ENCODE peak calls at places on chromosomes 5 and 9, in five cellular contexts. R is activated CD4-positive, CD25-positive, alpha-beta regulatory T cell treated with anti-CD3 and anti-CD28 coated beads, Interleukin-2, amount 50 U/mL, for 72 hours; G is AG10803; E is activated CD8-positive, alpha-beta memory T cell treated with anti-CD3 and anti-CD28 coated beads for 1 hour; O is renal cortical epithelial cell. M is an unnamed sample.
A peak's percentile ranks its signal among the peaks of the same experiment; 100 is the strongest.

GRCh38 chr5:159040181-159040580 is 59.5 kb downstream of the EBF1 start:
- DNase-seq in G (no peak), E (no peak), R (no peak), O (no peak), M (no peak)

GRCh38 chr5:76145945-76146344 is 62.8 kb downstream of the SV2C start:
- DNase-seq in R (no peak), E (no peak), O (peak; percentile 7), G (no peak), M (no peak)

GRCh38 chr9:71683598-71684235 is 84.6 kb downstream of the CEMIP2 start:
- DNase-seq in O (peak; percentile 86), G (peak; percentile 44), R (no peak), E (no peak), M (no peak)

GRCh38 chr9:93057703-93058356 is 671 bp upstream of the SUSD3 start:
- DNase-seq in G (no peak), E (no peak), O (no peak), R (no peak), M (peak; percentile 39)

GRCh38 chr9:134628354-134628736 is 13.3 kb upstream of the COL5A1 start:
- DNase-seq in R (no peak), E (no peak), O (no peak), G (no peak), M (no peak)

GRCh38 chr5:1783214-1783551 is 16.5 kb downstream of the MRPL36 start:
- DNase-seq in E (no peak), O (peak; percentile 75), R (no peak), G (no peak), M (no peak)

GRCh38 chr5:553874-554273 is 29.6 kb upstream of the SLC9A3 start:
- DNase-seq in O (no peak), E (no peak), G (no peak), R (no peak), M (no peak)

GRCh38 chr5:54644226-54644625 is 126.7 kb downstream of the SNX18 start:
- DNase-seq in G (peak; percentile 82), O (peak; percentile 90), R (no peak), E (no peak), M (no peak)

GRCh38 chr5:92703991-92704390 is 877.0 kb downstream of the NR2F1-AS1 start:
- DNase-seq in G (peak; percentile 5), E (no peak), O (no peak), R (no peak), M (no peak)

GRCh38 chr5:170633235-170634041 is 129.6 kb downstream of the KCNIP1 start:
- DNase-seq in O (peak; percentile 85), E (no peak), G (peak; percentile 84), R (no peak), M (no peak)